ENCODE peak calls at places on chromosomes 6 and 20, in five cellular contexts. T, I, E, M and P are unnamed samples.

GRCh38 chr6:158506577-158506976 is 53.3 kb upstream of the TMEM181 start:
- DNase-seq in T (no peak), I (no peak), E (no peak), M (peak), P (peak)

GRCh38 chr6:168909288-168909687 is 344.4 kb downstream of the THBS2 start:
- DNase-seq in T (no peak), I (no peak), E (no peak), M (no peak), P (no peak)

GRCh38 chr6:44268095-44268628 is 2.1 kb upstream of the TMEM151B start:
- DNase-seq in T (no peak), I (no peak), E (peak), M (peak), P (peak)

GRCh38 chr6:21496749-21497148 is 96.8 kb upstream of the SOX4 start:
- DNase-seq in T (no peak), I (no peak), E (no peak), M (no peak), P (no peak)

GRCh38 chr6:53168516-53169257 is 20.0 kb upstream of the GCM1 start:
- DNase-seq in T (no peak), I (no peak), E (no peak), M (peak), P (no peak)

GRCh38 chr20:19415786-19416185 is 203.3 kb downstream of the SLC24A3 start:
- DNase-seq in T (no peak), I (no peak), E (no peak), M (no peak), P (no peak)

GRCh38 chr20:36405255-36405654 is 99.1 kb downstream of the DLGAP4 start:
- DNase-seq in T (no peak), I (no peak), E (no peak), M (no peak), P (no peak)

GRCh38 chr6:78605909-78606446 is 261.4 kb upstream of the IRAK1BP1 start:
- DNase-seq in T (no peak), I (no peak), E (no peak), M (peak), P (no peak)

GRCh38 chr6:125098253-125098652 is 55.3 kb upstream of the TPD52L1 start:
- DNase-seq in T (no peak), I (no peak), E (no peak), M (no peak), P (no peak)

GRCh38 chr6:85887467-85887866 is 244.8 kb upstream of the SYNCRIP start:
- DNase-seq in T (no peak), I (no peak), E (no peak), M (no peak), P (no peak)

GRCh38 chr6:90179190-90180169 is 117.2 kb downstream of the BACH2 start:
- DNase-seq in T (no peak), I (no peak), E (no peak), M (peak), P (no peak)

GRCh38 chr6:381742-382461 is 9.7 kb upstream of the IRF4 start:
- DNase-seq in T (no peak), I (no peak), E (no peak), M (no peak), P (no peak)

GRCh38 chr6:132669690-132670291 is 10.8 kb upstream of the TAAR1 start:
- DNase-seq in T (peak), I (no peak), E (no peak), M (peak), P (peak)

GRCh38 chr6:123926000-123926399 is 122.3 kb downstream of the NKAIN2 start:
- DNase-seq in T (no peak), I (no peak), E (no peak), M (no peak), P (no peak)

GRCh38 chr6:127914240-127914639 is 13.4 kb upstream of the THEMIS start:
- DNase-seq in T (no peak), I (no peak), E (no peak), M (peak), P (no peak)

GRCh38 chr20:4102381-4102780 is 87.0 kb upstream of the RNF24 start:
- DNase-seq in T (no peak), I (no peak), E (no peak), M (peak), P (no peak)

GRCh38 chr6:21800948-21801438 is 207.4 kb downstream of the SOX4 start:
- DNase-seq in T (peak), I (no peak), E (no peak), M (peak), P (peak)

GRCh38 chr6:16067568-16067967 is 61.3 kb upstream of the MYLIP start:
- DNase-seq in T (no peak), I (no peak), E (no peak), M (no peak), P (no peak)

GRCh38 chr6:51569594-51569993 is 517.8 kb downstream of the PKHD1 start:
- DNase-seq in T (no peak), I (no peak), E (no peak), M (no peak), P (no peak)

GRCh38 chr6:79522609-79523008 is 14.6 kb downstream of the LCA5 start:
- DNase-seq in T (no peak), I (no peak), E (no peak), M (no peak), P (no peak)